ENCODE peak calls at places on chromosomes 11 and 22, in nine cellular contexts. One of them, this sample, is unnamed.

GRCh38 chr11:77046060-77046501 is 11.9 kb downstream of the B3GNT6 start:
- DNase-seq in dorsolateral prefrontal cortex: peak
- DNase-seq in RKO: no peak
- DNase-seq in body of pancreas: peak
- DNase-seq in HAP-1: peak
- DNase-seq in activated CD4-positive, alpha-beta T cell treated with anti-CD3 and anti-CD28 coated beads for 48 hours: peak
- DNase-seq in hypothalamus: peak
- DNase-seq in B cell: peak
- DNase-seq in HL-60: no peak
- DNase-seq in this sample: peak

GRCh38 chr11:26623076-26623666 is 51.1 kb upstream of the MUC15 start:
- DNase-seq in dorsolateral prefrontal cortex: no peak
- DNase-seq in RKO: peak
- DNase-seq in body of pancreas: no peak
- DNase-seq in HAP-1: no peak
- DNase-seq in activated CD4-positive, alpha-beta T cell treated with anti-CD3 and anti-CD28 coated beads for 48 hours: no peak
- DNase-seq in hypothalamus: no peak
- DNase-seq in B cell: no peak
- DNase-seq in HL-60: no peak
- DNase-seq in this sample: peak

GRCh38 chr11:46383404-46383758 is 1.9 kb downstream of the MDK start:
- DNase-seq in dorsolateral prefrontal cortex: no peak
- DNase-seq in RKO: no peak
- DNase-seq in body of pancreas: no peak
- DNase-seq in HAP-1: no peak
- DNase-seq in activated CD4-positive, alpha-beta T cell treated with anti-CD3 and anti-CD28 coated beads for 48 hours: no peak
- DNase-seq in hypothalamus: no peak
- DNase-seq in B cell: no peak
- DNase-seq in HL-60: no peak
- DNase-seq in this sample: no peak

GRCh38 chr11:103210543-103210942 is 101.3 kb downstream of the DYNC2H1 start:
- DNase-seq in dorsolateral prefrontal cortex: no peak
- DNase-seq in RKO: no peak
- DNase-seq in body of pancreas: no peak
- DNase-seq in HAP-1: no peak
- DNase-seq in activated CD4-positive, alpha-beta T cell treated with anti-CD3 and anti-CD28 coated beads for 48 hours: no peak
- DNase-seq in hypothalamus: no peak
- DNase-seq in B cell: no peak
- DNase-seq in HL-60: no peak
- DNase-seq in this sample: no peak

GRCh38 chr22:46436595-46437163 is 100.7 kb downstream of the CELSR1 start:
- DNase-seq in dorsolateral prefrontal cortex: no peak
- DNase-seq in RKO: peak
- DNase-seq in body of pancreas: no peak
- DNase-seq in HAP-1: no peak
- DNase-seq in activated CD4-positive, alpha-beta T cell treated with anti-CD3 and anti-CD28 coated beads for 48 hours: no peak
- DNase-seq in hypothalamus: no peak
- DNase-seq in B cell: no peak
- DNase-seq in HL-60: no peak
- DNase-seq in this sample: peak

GRCh38 chr11:92166335-92166734 is 58.3 kb upstream of the FAT3 start:
- DNase-seq in dorsolateral prefrontal cortex: no peak
- DNase-seq in RKO: no peak
- DNase-seq in body of pancreas: no peak
- DNase-seq in HAP-1: no peak
- DNase-seq in activated CD4-positive, alpha-beta T cell treated with anti-CD3 and anti-CD28 coated beads for 48 hours: no peak
- DNase-seq in hypothalamus: no peak
- DNase-seq in B cell: no peak
- DNase-seq in HL-60: no peak
- DNase-seq in this sample: no peak

GRCh38 chr22:44689173-44689572 is 12.8 kb upstream of the PRR5 start:
- DNase-seq in dorsolateral prefrontal cortex: no peak
- DNase-seq in RKO: no peak
- DNase-seq in body of pancreas: no peak
- DNase-seq in HAP-1: no peak
- DNase-seq in activated CD4-positive, alpha-beta T cell treated with anti-CD3 and anti-CD28 coated beads for 48 hours: no peak
- DNase-seq in hypothalamus: no peak
- DNase-seq in B cell: no peak
- DNase-seq in HL-60: no peak
- DNase-seq in this sample: no peak

GRCh38 chr11:74221816-74222215 is 50.7 kb downstream of the PPME1 start:
- DNase-seq in dorsolateral prefrontal cortex: no peak
- DNase-seq in RKO: no peak
- DNase-seq in body of pancreas: no peak
- DNase-seq in HAP-1: no peak
- DNase-seq in activated CD4-positive, alpha-beta T cell treated with anti-CD3 and anti-CD28 coated beads for 48 hours: no peak
- DNase-seq in hypothalamus: no peak
- DNase-seq in B cell: no peak
- DNase-seq in HL-60: no peak
- DNase-seq in this sample: no peak

GRCh38 chr11:127223026-127223425 is 222.5 kb upstream of the KIRREL3 start:
- DNase-seq in dorsolateral prefrontal cortex: no peak
- DNase-seq in RKO: no peak
- DNase-seq in body of pancreas: no peak
- DNase-seq in HAP-1: no peak
- DNase-seq in activated CD4-positive, alpha-beta T cell treated with anti-CD3 and anti-CD28 coated beads for 48 hours: no peak
- DNase-seq in hypothalamus: no peak
- DNase-seq in B cell: no peak
- DNase-seq in HL-60: no peak
- DNase-seq in this sample: no peak

GRCh38 chr11:81005595-81005994 is 1564.8 kb upstream of the TENM4 start:
- DNase-seq in dorsolateral prefrontal cortex: no peak
- DNase-seq in RKO: peak
- DNase-seq in body of pancreas: no peak
- DNase-seq in HAP-1: no peak
- DNase-seq in activated CD4-positive, alpha-beta T cell treated with anti-CD3 and anti-CD28 coated beads for 48 hours: no peak
- DNase-seq in hypothalamus: no peak
- DNase-seq in B cell: no peak
- DNase-seq in HL-60: no peak
- DNase-seq in this sample: peak